ENCODE peak calls at places on chromosome X, in seven cellular contexts. One of them, this sample, is unnamed.

GRCh38 chrX:13373807-13374187 is 53.9 kb upstream of the ATXN3L start:
- DNase-seq in GM13977: no peak
- DNase-seq in head of caudate nucleus: no peak
- DNase-seq in stimulated activated CD4-positive, alpha-beta T cell treated with anti-CD3 and anti-CD28 coated beads, Interleukin-15, amount 100 ng/mL, for 1 hour: no peak
- DNase-seq in hepatic stellate cell: peak
- DNase-seq in mesenteric fat pad: no peak
- DNase-seq in NCI-H1048: no peak
- DNase-seq in this sample: peak

GRCh38 chrX:78708171-78708570 is 39.3 kb upstream of the LPAR4 start:
- DNase-seq in GM13977: peak
- DNase-seq in head of caudate nucleus: no peak
- DNase-seq in stimulated activated CD4-positive, alpha-beta T cell treated with anti-CD3 and anti-CD28 coated beads, Interleukin-15, amount 100 ng/mL, for 1 hour: no peak
- DNase-seq in hepatic stellate cell: no peak
- DNase-seq in mesenteric fat pad: no peak
- DNase-seq in NCI-H1048: no peak
- DNase-seq in this sample: peak

GRCh38 chrX:16465081-16465876 is 184.7 kb upstream of the S100G start:
- DNase-seq in GM13977: no peak
- DNase-seq in head of caudate nucleus: no peak
- DNase-seq in stimulated activated CD4-positive, alpha-beta T cell treated with anti-CD3 and anti-CD28 coated beads, Interleukin-15, amount 100 ng/mL, for 1 hour: no peak
- DNase-seq in hepatic stellate cell: peak
- DNase-seq in mesenteric fat pad: no peak
- DNase-seq in NCI-H1048: no peak
- DNase-seq in this sample: no peak

GRCh38 chrX:115582871-115583729 is 22.1 kb downstream of the PLS3 start:
- DNase-seq in GM13977: no peak
- DNase-seq in head of caudate nucleus: no peak
- DNase-seq in stimulated activated CD4-positive, alpha-beta T cell treated with anti-CD3 and anti-CD28 coated beads, Interleukin-15, amount 100 ng/mL, for 1 hour: no peak
- DNase-seq in hepatic stellate cell: no peak
- DNase-seq in mesenteric fat pad: no peak
- DNase-seq in NCI-H1048: no peak
- DNase-seq in this sample: peak

GRCh38 chrX:12447448-12448154 is 309.3 kb downstream of the FRMPD4 start:
- DNase-seq in GM13977: no peak
- DNase-seq in head of caudate nucleus: no peak
- DNase-seq in stimulated activated CD4-positive, alpha-beta T cell treated with anti-CD3 and anti-CD28 coated beads, Interleukin-15, amount 100 ng/mL, for 1 hour: no peak
- DNase-seq in hepatic stellate cell: peak
- DNase-seq in mesenteric fat pad: no peak
- DNase-seq in NCI-H1048: no peak
- DNase-seq in this sample: no peak

GRCh38 chrX:71989768-71990167 is 79.1 kb downstream of the NHSL2 start:
- DNase-seq in GM13977: no peak
- DNase-seq in head of caudate nucleus: peak
- DNase-seq in stimulated activated CD4-positive, alpha-beta T cell treated with anti-CD3 and anti-CD28 coated beads, Interleukin-15, amount 100 ng/mL, for 1 hour: no peak
- DNase-seq in hepatic stellate cell: peak
- DNase-seq in mesenteric fat pad: peak
- DNase-seq in NCI-H1048: no peak
- DNase-seq in this sample: peak

GRCh38 chrX:2321411-2321810 is 179.4 kb downstream of the DHRSX start:
- DNase-seq in GM13977: no peak
- DNase-seq in head of caudate nucleus: no peak
- DNase-seq in stimulated activated CD4-positive, alpha-beta T cell treated with anti-CD3 and anti-CD28 coated beads, Interleukin-15, amount 100 ng/mL, for 1 hour: no peak
- DNase-seq in hepatic stellate cell: no peak
- DNase-seq in mesenteric fat pad: no peak
- DNase-seq in NCI-H1048: no peak
- DNase-seq in this sample: no peak

GRCh38 chrX:18899796-18900380 is 84.0 kb downstream of the PHKA2 start:
- DNase-seq in GM13977: peak
- DNase-seq in head of caudate nucleus: no peak
- DNase-seq in stimulated activated CD4-positive, alpha-beta T cell treated with anti-CD3 and anti-CD28 coated beads, Interleukin-15, amount 100 ng/mL, for 1 hour: no peak
- DNase-seq in hepatic stellate cell: no peak
- DNase-seq in mesenteric fat pad: no peak
- DNase-seq in NCI-H1048: no peak
- DNase-seq in this sample: no peak

GRCh38 chrX:133792198-133792953 is 193.0 kb downstream of the GPC3 start:
- DNase-seq in GM13977: peak
- DNase-seq in head of caudate nucleus: peak
- DNase-seq in stimulated activated CD4-positive, alpha-beta T cell treated with anti-CD3 and anti-CD28 coated beads, Interleukin-15, amount 100 ng/mL, for 1 hour: peak
- DNase-seq in hepatic stellate cell: peak
- DNase-seq in mesenteric fat pad: no peak
- DNase-seq in NCI-H1048: peak
- DNase-seq in this sample: peak

GRCh38 chrX:46876901-46877300 is 35.3 kb upstream of the JADE3 start:
- DNase-seq in GM13977: no peak
- DNase-seq in head of caudate nucleus: no peak
- DNase-seq in stimulated activated CD4-positive, alpha-beta T cell treated with anti-CD3 and anti-CD28 coated beads, Interleukin-15, amount 100 ng/mL, for 1 hour: no peak
- DNase-seq in hepatic stellate cell: no peak
- DNase-seq in mesenteric fat pad: no peak
- DNase-seq in NCI-H1048: no peak
- DNase-seq in this sample: no peak

GRCh38 chrX:65480960-65481359 is 53.6 kb downstream of the LAS1L start:
- DNase-seq in GM13977: no peak
- DNase-seq in head of caudate nucleus: no peak
- DNase-seq in stimulated activated CD4-positive, alpha-beta T cell treated with anti-CD3 and anti-CD28 coated beads, Interleukin-15, amount 100 ng/mL, for 1 hour: no peak
- DNase-seq in hepatic stellate cell: no peak
- DNase-seq in mesenteric fat pad: no peak
- DNase-seq in NCI-H1048: no peak
- DNase-seq in this sample: no peak

GRCh38 chrX:93874554-93874953 is 200.5 kb downstream of the FAM133A start:
- DNase-seq in GM13977: no peak
- DNase-seq in head of caudate nucleus: no peak
- DNase-seq in stimulated activated CD4-positive, alpha-beta T cell treated with anti-CD3 and anti-CD28 coated beads, Interleukin-15, amount 100 ng/mL, for 1 hour: no peak
- DNase-seq in hepatic stellate cell: peak
- DNase-seq in mesenteric fat pad: no peak
- DNase-seq in NCI-H1048: peak
- DNase-seq in this sample: peak

GRCh38 chrX:110204986-110205385 is 112.9 kb downstream of the AMMECR1 start:
- DNase-seq in GM13977: no peak
- DNase-seq in head of caudate nucleus: no peak
- DNase-seq in stimulated activated CD4-positive, alpha-beta T cell treated with anti-CD3 and anti-CD28 coated beads, Interleukin-15, amount 100 ng/mL, for 1 hour: no peak
- DNase-seq in hepatic stellate cell: no peak
- DNase-seq in mesenteric fat pad: no peak
- DNase-seq in NCI-H1048: no peak
- DNase-seq in this sample: no peak

GRCh38 chrX:42686706-42687105 is 91.3 kb downstream of the PPP1R2C start:
- DNase-seq in GM13977: no peak
- DNase-seq in head of caudate nucleus: no peak
- DNase-seq in stimulated activated CD4-positive, alpha-beta T cell treated with anti-CD3 and anti-CD28 coated beads, Interleukin-15, amount 100 ng/mL, for 1 hour: no peak
- DNase-seq in hepatic stellate cell: no peak
- DNase-seq in mesenteric fat pad: no peak
- DNase-seq in NCI-H1048: no peak
- DNase-seq in this sample: no peak

GRCh38 chrX:135453381-135453780 is 31.6 kb downstream of the SMIM10L2A start:
- DNase-seq in GM13977: no peak
- DNase-seq in head of caudate nucleus: no peak
- DNase-seq in stimulated activated CD4-positive, alpha-beta T cell treated with anti-CD3 and anti-CD28 coated beads, Interleukin-15, amount 100 ng/mL, for 1 hour: no peak
- DNase-seq in hepatic stellate cell: no peak
- DNase-seq in mesenteric fat pad: no peak
- DNase-seq in NCI-H1048: no peak
- DNase-seq in this sample: no peak

GRCh38 chrX:43655961-43656494 is at the start of gene MAOA:
- DNase-seq in GM13977: no peak
- DNase-seq in head of caudate nucleus: peak
- DNase-seq in stimulated activated CD4-positive, alpha-beta T cell treated with anti-CD3 and anti-CD28 coated beads, Interleukin-15, amount 100 ng/mL, for 1 hour: no peak
- DNase-seq in hepatic stellate cell: peak
- DNase-seq in mesenteric fat pad: peak
- DNase-seq in NCI-H1048: no peak
- DNase-seq in this sample: peak

GRCh38 chrX:134443461-134443860 is 16.5 kb upstream of the HPRT1 start:
- DNase-seq in GM13977: no peak
- DNase-seq in head of caudate nucleus: no peak
- DNase-seq in stimulated activated CD4-positive, alpha-beta T cell treated with anti-CD3 and anti-CD28 coated beads, Interleukin-15, amount 100 ng/mL, for 1 hour: no peak
- DNase-seq in hepatic stellate cell: no peak
- DNase-seq in mesenteric fat pad: no peak
- DNase-seq in NCI-H1048: no peak
- DNase-seq in this sample: no peak

GRCh38 chrX:45584717-45585116 is 384.0 kb upstream of the DIPK2B start:
- DNase-seq in GM13977: no peak
- DNase-seq in head of caudate nucleus: no peak
- DNase-seq in stimulated activated CD4-positive, alpha-beta T cell treated with anti-CD3 and anti-CD28 coated beads, Interleukin-15, amount 100 ng/mL, for 1 hour: no peak
- DNase-seq in hepatic stellate cell: no peak
- DNase-seq in mesenteric fat pad: no peak
- DNase-seq in NCI-H1048: no peak
- DNase-seq in this sample: no peak

GRCh38 chrX:101507372-101507771 is 22.1 kb downstream of the ARMCX4 start:
- DNase-seq in GM13977: no peak
- DNase-seq in head of caudate nucleus: no peak
- DNase-seq in stimulated activated CD4-positive, alpha-beta T cell treated with anti-CD3 and anti-CD28 coated beads, Interleukin-15, amount 100 ng/mL, for 1 hour: no peak
- DNase-seq in hepatic stellate cell: no peak
- DNase-seq in mesenteric fat pad: no peak
- DNase-seq in NCI-H1048: no peak
- DNase-seq in this sample: no peak

GRCh38 chrX:70470850-70471289 is 26.2 kb downstream of the DLG3 start:
- DNase-seq in GM13977: no peak
- DNase-seq in head of caudate nucleus: no peak
- DNase-seq in stimulated activated CD4-positive, alpha-beta T cell treated with anti-CD3 and anti-CD28 coated beads, Interleukin-15, amount 100 ng/mL, for 1 hour: no peak
- DNase-seq in hepatic stellate cell: no peak
- DNase-seq in mesenteric fat pad: no peak
- DNase-seq in NCI-H1048: no peak
- DNase-seq in this sample: no peak

GRCh38 chrX:47706575-47706974 is 47.6 kb upstream of the UXT start:
- DNase-seq in GM13977: no peak
- DNase-seq in head of caudate nucleus: no peak
- DNase-seq in stimulated activated CD4-positive, alpha-beta T cell treated with anti-CD3 and anti-CD28 coated beads, Interleukin-15, amount 100 ng/mL, for 1 hour: no peak
- DNase-seq in hepatic stellate cell: no peak
- DNase-seq in mesenteric fat pad: no peak
- DNase-seq in NCI-H1048: no peak
- DNase-seq in this sample: no peak

GRCh38 chrX:30275498-30275897 is 28.6 kb downstream of the MAGEB1 start:
- DNase-seq in GM13977: no peak
- DNase-seq in head of caudate nucleus: no peak
- DNase-seq in stimulated activated CD4-positive, alpha-beta T cell treated with anti-CD3 and anti-CD28 coated beads, Interleukin-15, amount 100 ng/mL, for 1 hour: no peak
- DNase-seq in hepatic stellate cell: no peak
- DNase-seq in mesenteric fat pad: no peak
- DNase-seq in NCI-H1048: no peak
- DNase-seq in this sample: peak

GRCh38 chrX:19272452-19272851 is 71.3 kb upstream of the PDHA1 start:
- DNase-seq in GM13977: no peak
- DNase-seq in head of caudate nucleus: no peak
- DNase-seq in stimulated activated CD4-positive, alpha-beta T cell treated with anti-CD3 and anti-CD28 coated beads, Interleukin-15, amount 100 ng/mL, for 1 hour: no peak
- DNase-seq in hepatic stellate cell: no peak
- DNase-seq in mesenteric fat pad: no peak
- DNase-seq in NCI-H1048: no peak
- DNase-seq in this sample: peak

GRCh38 chrX:24424948-24425347 is 40.1 kb upstream of the PDK3 start:
- DNase-seq in GM13977: no peak
- DNase-seq in head of caudate nucleus: no peak
- DNase-seq in stimulated activated CD4-positive, alpha-beta T cell treated with anti-CD3 and anti-CD28 coated beads, Interleukin-15, amount 100 ng/mL, for 1 hour: no peak
- DNase-seq in hepatic stellate cell: peak
- DNase-seq in mesenteric fat pad: no peak
- DNase-seq in NCI-H1048: no peak
- DNase-seq in this sample: peak

GRCh38 chrX:115625577-115626301 is 64.8 kb downstream of the PLS3 start:
- DNase-seq in GM13977: no peak
- DNase-seq in head of caudate nucleus: no peak
- DNase-seq in stimulated activated CD4-positive, alpha-beta T cell treated with anti-CD3 and anti-CD28 coated beads, Interleukin-15, amount 100 ng/mL, for 1 hour: no peak
- DNase-seq in hepatic stellate cell: no peak
- DNase-seq in mesenteric fat pad: no peak
- DNase-seq in NCI-H1048: no peak
- DNase-seq in this sample: peak

GRCh38 chrX:126855839-126856238 is 36.3 kb downstream of the PRR32 start:
- DNase-seq in GM13977: no peak
- DNase-seq in head of caudate nucleus: no peak
- DNase-seq in stimulated activated CD4-positive, alpha-beta T cell treated with anti-CD3 and anti-CD28 coated beads, Interleukin-15, amount 100 ng/mL, for 1 hour: no peak
- DNase-seq in hepatic stellate cell: no peak
- DNase-seq in mesenteric fat pad: no peak
- DNase-seq in NCI-H1048: no peak
- DNase-seq in this sample: no peak

GRCh38 chrX:95678679-95679078 is 1006.0 kb upstream of the DIAPH2 start:
- DNase-seq in GM13977: no peak
- DNase-seq in head of caudate nucleus: no peak
- DNase-seq in stimulated activated CD4-positive, alpha-beta T cell treated with anti-CD3 and anti-CD28 coated beads, Interleukin-15, amount 100 ng/mL, for 1 hour: no peak
- DNase-seq in hepatic stellate cell: no peak
- DNase-seq in mesenteric fat pad: no peak
- DNase-seq in NCI-H1048: no peak
- DNase-seq in this sample: no peak